ENCODE peak calls at places on chromosome 2, in five cellular contexts. E, Q, H, R and N are unnamed samples.

GRCh38 chr2:218981390-218982311 is 3.3 kb downstream of the FEV start:
- DNase-seq in E (no peak), Q (no peak), H (no peak), R (no peak), N (peak)

GRCh38 chr2:221629478-221629877 is 57.4 kb upstream of the EPHA4 start:
- DNase-seq in E (no peak), Q (peak), H (no peak), R (no peak), N (peak)

GRCh38 chr2:71605173-71605641 is 151.8 kb downstream of the DYSF start:
- DNase-seq in E (no peak), Q (no peak), H (no peak), R (peak), N (no peak)

GRCh38 chr2:101265893-101266499 is 13.3 kb downstream of the CNOT11 start:
- DNase-seq in E (no peak), Q (no peak), H (no peak), R (peak), N (peak)

GRCh38 chr2:233385489-233386044 is 31.3 kb downstream of the DGKD start:
- DNase-seq in E (no peak), Q (no peak), H (no peak), R (no peak), N (no peak)

GRCh38 chr2:224712346-224712745 is 3.8 kb downstream of the CCDC195 start:
- DNase-seq in E (no peak), Q (no peak), H (no peak), R (no peak), N (no peak)

GRCh38 chr2:60555794-60556161 is 2.3 kb upstream of the BCL11A start:
- DNase-seq in E (no peak), Q (no peak), H (no peak), R (no peak), N (no peak)

GRCh38 chr2:27870724-27871123 is 19.5 kb downstream of the RBKS start:
- DNase-seq in E (no peak), Q (no peak), H (no peak), R (no peak), N (no peak)

GRCh38 chr2:122707224-122707824 is 951.9 kb downstream of the TSN start:
- DNase-seq in E (no peak), Q (no peak), H (no peak), R (no peak), N (no peak)